ENCODE peak calls at places on chromosomes 1 and 21, in ten cellular contexts. H, S, N, R, P, M, T, U, A and F are unnamed samples.

GRCh38 chr1:149979972-149980548 is 30.5 kb downstream of the OTUD7B start:
- DNase-seq in H (no peak), S (no peak), N (no peak), R (no peak), P (no peak), M (no peak), T (no peak), U (no peak), A (no peak), F (no peak)

GRCh38 chr1:234532511-234532922 is 53.5 kb upstream of the TARBP1 start:
- DNase-seq in H (no peak), S (no peak), N (no peak), R (no peak), P (no peak), M (no peak), T (no peak), U (no peak), A (no peak), F (peak; percentile 65)

GRCh38 chr21:34640858-34641257 is 25.9 kb upstream of the RCAN1 start:
- DNase-seq in H (no peak), S (no peak), N (no peak), R (no peak), P (peak; percentile 89), M (no peak), T (peak; percentile 3), U (no peak), A (no peak), F (no peak)

GRCh38 chr1:154493276-154493675 is 8.7 kb upstream of the TDRD10 start:
- DNase-seq in H (no peak), S (no peak), N (no peak), R (no peak), P (no peak), M (peak; percentile 62), T (no peak), U (no peak), A (peak; percentile 57), F (peak; percentile 76)

GRCh38 chr1:216596298-216596947 is 126.8 kb downstream of the ESRRG start:
- DNase-seq in H (no peak), S (no peak), N (no peak), R (no peak), P (no peak), M (no peak), T (no peak), U (no peak), A (no peak), F (no peak)

GRCh38 chr1:10765734-10766478 is 30.5 kb downstream of the CASZ1 start:
- DNase-seq in H (no peak), S (no peak), N (no peak), R (no peak), P (no peak), M (no peak), T (no peak), U (peak; percentile 73), A (peak; percentile 58), F (no peak)

GRCh38 chr1:54421101-54421504 is 14.9 kb upstream of the SSBP3 start:
- DNase-seq in H (no peak), S (no peak), N (no peak), R (no peak), P (no peak), M (no peak), T (no peak), U (no peak), A (no peak), F (no peak)

GRCh38 chr1:205711105-205712048 is 31.1 kb upstream of the SLC45A3 start:
- DNase-seq in H (peak; percentile 72), S (no peak), N (peak; percentile 35), R (peak; percentile 7), P (peak; percentile 82), M (peak; percentile 73), T (no peak), U (peak; percentile 71), A (no peak), F (no peak)

GRCh38 chr1:246067432-246068021 is 439.6 kb downstream of the SMYD3 start:
- DNase-seq in H (no peak), S (no peak), N (no peak), R (no peak), P (peak; percentile 37), M (no peak), T (no peak), U (no peak), A (no peak), F (no peak)

GRCh38 chr21:17708541-17709265 is 96.0 kb upstream of the BTG3 start:
- DNase-seq in H (no peak), S (no peak), N (no peak), R (no peak), P (peak; percentile 59), M (no peak), T (no peak), U (no peak), A (no peak), F (no peak)

GRCh38 chr1:233326995-233327937 is at the start of gene MAP3K21:
- DNase-seq in H (peak; percentile 82), S (peak; percentile 97), N (peak; percentile 79), R (no peak), P (no peak), M (peak; percentile 54), T (peak; percentile 94), U (peak; percentile 96), A (peak; percentile 98), F (peak; percentile 93)

GRCh38 chr1:41513388-41513745 is 28.9 kb upstream of the EDN2 start:
- DNase-seq in H (peak; percentile 43), S (peak; percentile 77), N (no peak), R (no peak), P (no peak), M (peak; percentile 49), T (peak; percentile 91), U (no peak), A (no peak), F (no peak)

GRCh38 chr1:113156368-113156767 is 83.4 kb downstream of the LRIG2 start:
- DNase-seq in H (no peak), S (no peak), N (no peak), R (no peak), P (no peak), M (no peak), T (no peak), U (no peak), A (no peak), F (no peak)

GRCh38 chr1:26582836-26583460 is 53.4 kb downstream of the RPS6KA1 start:
- DNase-seq in H (no peak), S (peak; percentile 90), N (no peak), R (no peak), P (peak; percentile 41), M (no peak), T (no peak), U (no peak), A (peak; percentile 74), F (peak; percentile 95)